ENCODE peak calls at places on chromosome 2, in five cellular contexts. One of them, this sample, is unnamed.
A peak's percentile ranks its signal among the peaks of the same experiment; 100 is the strongest.

GRCh38 chr2:237287874-237288273 is 126.1 kb downstream of the COL6A3 start:
- DNase-seq in H9: no peak
- DNase-seq in fibroblast of lung: no peak
- DNase-seq in HCT116: no peak
- DNase-seq in A549: no peak
- DNase-seq in this sample: no peak

GRCh38 chr2:73292316-73292905 is 937 bp downstream of the EGR4 start:
- DNase-seq in H9: no peak
- DNase-seq in fibroblast of lung: no peak
- DNase-seq in HCT116: no peak
- DNase-seq in A549: no peak
- DNase-seq in this sample: no peak

GRCh38 chr2:191693778-191694177 is 15.8 kb downstream of the NABP1 start:
- DNase-seq in H9: no peak
- DNase-seq in fibroblast of lung: no peak
- DNase-seq in HCT116: no peak
- DNase-seq in A549: no peak
- DNase-seq in this sample: no peak

GRCh38 chr2:127564429-127565260 is 29.2 kb downstream of the MYO7B start:
- DNase-seq in H9: peak; percentile 15
- DNase-seq in fibroblast of lung: no peak
- DNase-seq in HCT116: no peak
- DNase-seq in A549: no peak
- DNase-seq in this sample: no peak

GRCh38 chr2:215830313-215830712 is 183.0 kb downstream of the MREG start:
- DNase-seq in H9: no peak
- DNase-seq in fibroblast of lung: peak; percentile 96
- DNase-seq in HCT116: peak; percentile 12
- DNase-seq in A549: peak; percentile 77
- DNase-seq in this sample: peak; percentile 62

GRCh38 chr2:9462872-9463697 is 11.3 kb upstream of the IAH1 start:
- DNase-seq in H9: no peak
- DNase-seq in fibroblast of lung: no peak
- DNase-seq in HCT116: no peak
- DNase-seq in A549: no peak
- DNase-seq in this sample: no peak

GRCh38 chr2:113240150-113240914 is 38.4 kb downstream of the PAX8 start:
- DNase-seq in H9: no peak
- DNase-seq in fibroblast of lung: peak; percentile 98
- DNase-seq in HCT116: peak; percentile 55
- DNase-seq in A549: peak; percentile 87
- DNase-seq in this sample: peak; percentile 88

GRCh38 chr2:60710707-60711106 is 45.4 kb upstream of the PAPOLG start:
- DNase-seq in H9: no peak
- DNase-seq in fibroblast of lung: no peak
- DNase-seq in HCT116: no peak
- DNase-seq in A549: no peak
- DNase-seq in this sample: no peak

GRCh38 chr2:7377861-7378569 is 460.8 kb downstream of the RNF144A start:
- DNase-seq in H9: peak; percentile 33
- DNase-seq in fibroblast of lung: no peak
- DNase-seq in HCT116: no peak
- DNase-seq in A549: no peak
- DNase-seq in this sample: peak; percentile 71

GRCh38 chr2:137644689-137645088 is 319.6 kb upstream of the HNMT start:
- DNase-seq in H9: no peak
- DNase-seq in fibroblast of lung: no peak
- DNase-seq in HCT116: no peak
- DNase-seq in A549: no peak
- DNase-seq in this sample: no peak

GRCh38 chr2:38528008-38528442 is 74.7 kb downstream of the HNRNPLL start:
- DNase-seq in H9: peak; percentile 67
- DNase-seq in fibroblast of lung: peak; percentile 58
- DNase-seq in HCT116: no peak
- DNase-seq in A549: peak; percentile 73
- DNase-seq in this sample: peak; percentile 73

GRCh38 chr2:8661736-8662135 is 20.1 kb upstream of the ID2 start:
- DNase-seq in H9: no peak
- DNase-seq in fibroblast of lung: peak; percentile 61
- DNase-seq in HCT116: no peak
- DNase-seq in A549: no peak
- DNase-seq in this sample: no peak

GRCh38 chr2:201450910-201451329 is 338 bp downstream of the TRAK2 start:
- DNase-seq in H9: no peak
- DNase-seq in fibroblast of lung: peak; percentile 57
- DNase-seq in HCT116: no peak
- DNase-seq in A549: no peak
- DNase-seq in this sample: peak; percentile 8

GRCh38 chr2:126543081-126543480 is 112.9 kb upstream of the GYPC start:
- DNase-seq in H9: no peak
- DNase-seq in fibroblast of lung: peak; percentile 5
- DNase-seq in HCT116: no peak
- DNase-seq in A549: peak; percentile 7
- DNase-seq in this sample: peak; percentile 6

GRCh38 chr2:61714210-61714609 is 139.7 kb downstream of the FAM161A start:
- DNase-seq in H9: no peak
- DNase-seq in fibroblast of lung: no peak
- DNase-seq in HCT116: no peak
- DNase-seq in A549: no peak
- DNase-seq in this sample: no peak

GRCh38 chr2:232280341-232280740 is 98.2 kb upstream of the ALPP start:
- DNase-seq in H9: no peak
- DNase-seq in fibroblast of lung: no peak
- DNase-seq in HCT116: no peak
- DNase-seq in A549: no peak
- DNase-seq in this sample: no peak

GRCh38 chr2:51953931-51954330 is 922.0 kb upstream of the NRXN1 start:
- DNase-seq in H9: no peak
- DNase-seq in fibroblast of lung: no peak
- DNase-seq in HCT116: no peak
- DNase-seq in A549: no peak
- DNase-seq in this sample: no peak

GRCh38 chr2:233400341-233400740 is 46.0 kb downstream of the DGKD start:
- DNase-seq in H9: no peak
- DNase-seq in fibroblast of lung: no peak
- DNase-seq in HCT116: no peak
- DNase-seq in A549: no peak
- DNase-seq in this sample: no peak

GRCh38 chr2:171433763-171434670 is at the start of the genes DCAF17 and METTL8:
- DNase-seq in H9: peak; percentile 98
- DNase-seq in fibroblast of lung: peak; percentile 95
- DNase-seq in HCT116: peak; percentile 87
- DNase-seq in A549: peak; percentile 97
- DNase-seq in this sample: peak; percentile 97

GRCh38 chr2:105409717-105410116 is 10.9 kb upstream of the FHL2 start:
- DNase-seq in H9: no peak
- DNase-seq in fibroblast of lung: peak; percentile 74
- DNase-seq in HCT116: peak; percentile 48
- DNase-seq in A549: peak; percentile 45
- DNase-seq in this sample: peak; percentile 95
- H3K4me2 ChIP-seq in H9: no peak overlapping the region
- H3K4me2 ChIP-seq in fibroblast of lung: peak overlapping the region; percentile 32
- H3K4me2 ChIP-seq in HCT116: peak overlapping the region; percentile 28
- H3K4me2 ChIP-seq in A549: peak overlapping the region; percentile 0
- H3K4me2 ChIP-seq in this sample: peak overlapping the region; percentile 14

DNA sequence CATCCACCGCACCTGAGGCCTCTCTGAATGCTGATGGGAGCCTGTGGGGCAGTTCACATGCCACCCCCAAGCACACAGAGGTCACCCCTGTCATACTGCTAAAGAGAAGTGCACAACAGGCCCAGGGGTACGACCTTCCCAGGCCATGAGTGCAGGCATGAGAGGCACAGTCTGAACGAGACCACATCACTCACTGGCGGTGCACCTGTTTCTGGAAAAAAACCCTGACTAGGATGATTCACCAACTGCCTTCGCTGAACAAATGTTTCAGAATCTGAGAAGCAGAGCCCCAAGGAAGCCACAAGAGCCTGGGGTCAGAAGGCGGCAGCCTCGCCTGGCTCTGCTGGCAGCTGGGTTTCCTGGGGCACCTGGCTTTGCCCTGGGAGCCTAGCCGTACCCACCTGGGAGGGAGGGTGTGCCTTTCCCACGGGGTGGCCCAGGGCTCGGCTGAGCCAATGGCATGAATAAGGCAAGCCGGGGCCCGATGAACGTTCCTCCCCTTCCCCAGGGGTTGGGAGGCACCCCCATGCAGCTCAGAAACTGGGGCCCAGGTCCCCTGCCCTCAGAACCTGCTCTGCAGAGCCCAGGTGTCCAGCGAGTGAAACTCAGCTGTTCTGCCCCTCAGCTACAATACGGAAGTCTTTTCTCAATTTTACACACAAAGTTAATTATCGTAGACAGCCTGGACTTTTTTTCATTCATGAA is 73.8 kb downstream of the HDAC4 start:
- DNase-seq in H9: peak; percentile 12
- DNase-seq in fibroblast of lung: peak; percentile 45
- DNase-seq in HCT116: no peak
- DNase-seq in A549: no peak
- DNase-seq in this sample: peak; percentile 50
- H3K27ac ChIP-seq in H9: no peak overlapping the region
- H3K27ac ChIP-seq in fibroblast of lung: no peak overlapping the region
- H3K27ac ChIP-seq in HCT116: no peak overlapping the region
- H3K27ac ChIP-seq in A549: no peak overlapping the region
- H3K27ac ChIP-seq in this sample: no peak overlapping the region

GRCh38 chr2:20538308-20539132 is 91.6 kb downstream of the RHOB start:
- DNase-seq in H9: no peak
- DNase-seq in fibroblast of lung: no peak
- DNase-seq in HCT116: no peak
- DNase-seq in A549: no peak
- DNase-seq in this sample: no peak

GRCh38 chr2:20537423-20538307 is 90.8 kb downstream of the RHOB start:
- DNase-seq in H9: peak; percentile 52
- DNase-seq in fibroblast of lung: no peak
- DNase-seq in HCT116: no peak
- DNase-seq in A549: no peak
- DNase-seq in this sample: no peak

GRCh38 chr2:20534913-20535801 is 88.3 kb downstream of the RHOB start:
- DNase-seq in H9: no peak
- DNase-seq in fibroblast of lung: no peak
- DNase-seq in HCT116: no peak
- DNase-seq in A549: peak; percentile 20
- DNase-seq in this sample: no peak

GRCh38 chr2:20539133-20539719 is 92.4 kb downstream of the RHOB start:
- DNase-seq in H9: no peak
- DNase-seq in fibroblast of lung: peak; percentile 32
- DNase-seq in HCT116: no peak
- DNase-seq in A549: no peak
- DNase-seq in this sample: no peak

GRCh38 chr2:20536619-20537422 is 89.9 kb downstream of the RHOB start:
- DNase-seq in H9: peak; percentile 44
- DNase-seq in fibroblast of lung: no peak
- DNase-seq in HCT116: no peak
- DNase-seq in A549: no peak
- DNase-seq in this sample: no peak
- H3K4me1 ChIP-seq in H9: peaks cover 13% of the 10 kb centered on the region
- H3K4me1 ChIP-seq in fibroblast of lung: no peaks in the 10 kb centered on the region
- H3K4me1 ChIP-seq in HCT116: no peaks in the 10 kb centered on the region
- H3K4me1 ChIP-seq in A549: peaks cover 32% of the 10 kb centered on the region
- H3K4me1 ChIP-seq in this sample: peaks cover 6% of the 10 kb centered on the region

GRCh38 chr2:43052944-43053306 is 173.5 kb downstream of the ZFP36L2 start:
- DNase-seq in H9: no peak
- DNase-seq in fibroblast of lung: no peak
- DNase-seq in HCT116: no peak
- DNase-seq in A549: no peak
- DNase-seq in this sample: no peak
- H3K4me2 ChIP-seq in H9: no peak overlapping the region
- H3K4me2 ChIP-seq in fibroblast of lung: no peak overlapping the region
- H3K4me2 ChIP-seq in HCT116: no peak overlapping the region
- H3K4me2 ChIP-seq in A549: no peak overlapping the region
- H3K4me2 ChIP-seq in this sample: no peak overlapping the region

GRCh38 chr2:183081908-183082307 is 3.4 kb downstream of the DUSP19 start:
- DNase-seq in H9: no peak
- DNase-seq in fibroblast of lung: peak; percentile 41
- DNase-seq in HCT116: no peak
- DNase-seq in A549: no peak
- DNase-seq in this sample: no peak

GRCh38 chr2:183078467-183079334 is at the start of gene DUSP19:
- DNase-seq in H9: peak; percentile 96
- DNase-seq in fibroblast of lung: peak; percentile 94
- DNase-seq in HCT116: peak; percentile 97
- DNase-seq in A549: peak; percentile 91
- DNase-seq in this sample: peak; percentile 99

GRCh38 chr2:183078163-183078466 is 432 bp upstream of the DUSP19 start:
- DNase-seq in H9: peak; percentile 74
- DNase-seq in fibroblast of lung: no peak
- DNase-seq in HCT116: no peak
- DNase-seq in A549: no peak
- DNase-seq in this sample: no peak

DNA sequence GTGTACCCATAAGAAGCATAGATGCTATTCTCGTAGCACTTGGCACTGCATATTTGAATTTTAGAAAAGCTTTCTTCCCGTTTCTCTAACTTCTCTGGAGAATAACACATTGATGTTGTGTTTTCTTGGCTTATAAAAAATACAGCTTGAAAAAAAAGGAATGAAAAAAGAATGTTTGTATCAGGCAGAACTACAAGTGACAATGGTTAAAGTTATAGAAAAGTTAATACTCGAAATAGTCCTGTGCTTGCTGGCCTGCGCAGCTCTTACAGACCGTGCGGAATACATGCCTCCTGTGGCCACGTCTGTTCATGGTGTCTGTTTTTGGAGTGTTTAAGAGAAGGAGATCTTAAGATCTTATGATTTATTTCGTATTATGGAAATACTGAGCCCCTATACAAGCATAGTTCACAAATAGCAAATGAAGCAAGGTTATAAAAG is 808 bp downstream of the DUSP19 start:
- DNase-seq in H9: no peak
- DNase-seq in fibroblast of lung: peak; percentile 37
- DNase-seq in HCT116: no peak
- DNase-seq in A549: no peak
- DNase-seq in this sample: no peak
- H3K27ac ChIP-seq in H9: peak overlapping the region; percentile 64
- H3K27ac ChIP-seq in fibroblast of lung: peak overlapping the region; percentile 34
- H3K27ac ChIP-seq in HCT116: peak overlapping the region; percentile 75
- H3K27ac ChIP-seq in A549: peak overlapping the region; percentile 83
- H3K27ac ChIP-seq in this sample: no peak overlapping the region

GRCh38 chr2:30362468-30363081 is 84.5 kb upstream of the LCLAT1 start:
- DNase-seq in H9: no peak
- DNase-seq in fibroblast of lung: peak; percentile 50
- DNase-seq in HCT116: no peak
- DNase-seq in A549: peak; percentile 24
- DNase-seq in this sample: peak; percentile 28
- H3K4me1 ChIP-seq in H9: no peaks in the 10 kb centered on the region
- H3K4me1 ChIP-seq in fibroblast of lung: peaks cover 41% of the 10 kb centered on the region
- H3K4me1 ChIP-seq in HCT116: no peaks in the 10 kb centered on the region
- H3K4me1 ChIP-seq in A549: peaks cover 16% of the 10 kb centered on the region
- H3K4me1 ChIP-seq in this sample: peaks cover 16% of the 10 kb centered on the region

GRCh38 chr2:136242100-136242499 is 124.2 kb upstream of the CXCR4 start:
- DNase-seq in H9: no peak
- DNase-seq in fibroblast of lung: no peak
- DNase-seq in HCT116: no peak
- DNase-seq in A549: no peak
- DNase-seq in this sample: no peak

GRCh38 chr2:136238552-136239346 is 120.8 kb upstream of the CXCR4 start:
- DNase-seq in H9: no peak
- DNase-seq in fibroblast of lung: peak; percentile 32
- DNase-seq in HCT116: no peak
- DNase-seq in A549: no peak
- DNase-seq in this sample: peak; percentile 68

GRCh38 chr2:136234261-136234660 is 116.3 kb upstream of the CXCR4 start:
- DNase-seq in H9: no peak
- DNase-seq in fibroblast of lung: no peak
- DNase-seq in HCT116: no peak
- DNase-seq in A549: no peak
- DNase-seq in this sample: no peak

GRCh38 chr2:136235451-136236418 is 117.8 kb upstream of the CXCR4 start:
- DNase-seq in H9: no peak
- DNase-seq in fibroblast of lung: peak; percentile 14
- DNase-seq in HCT116: peak; percentile 95
- DNase-seq in A549: peak; percentile 51
- DNase-seq in this sample: peak; percentile 93

GRCh38 chr2:136238214-136238551 is 120.2 kb upstream of the CXCR4 start:
- DNase-seq in H9: no peak
- DNase-seq in fibroblast of lung: no peak
- DNase-seq in HCT116: no peak
- DNase-seq in A549: no peak
- DNase-seq in this sample: peak; percentile 26
- H3K4me2 ChIP-seq in H9: no peak overlapping the region
- H3K4me2 ChIP-seq in fibroblast of lung: no peak overlapping the region
- H3K4me2 ChIP-seq in HCT116: peak overlapping the region; percentile 36
- H3K4me2 ChIP-seq in A549: no peak overlapping the region
- H3K4me2 ChIP-seq in this sample: peak overlapping the region; percentile 45

This sample was measured in PC-3.